ENCODE peak calls at places on chromosomes 12 and 14, in six cellular contexts. One of them, this sample, is unnamed.

GRCh38 chr14:69049675-69050074 is 70.6 kb upstream of the ACTN1 start:
- ATAC-seq in K562: no peak
- ATAC-seq in A549: no peak
- ATAC-seq in HepG2: no peak
- ATAC-seq in GM12878: no peak
- ATAC-seq in upper lobe of left lung: no peak
- ATAC-seq in this sample: peak; percentile 68

GRCh38 chr12:4282892-4283511 is 9.4 kb downstream of the CCND2 start:
- ATAC-seq in K562: no peak
- ATAC-seq in A549: no peak
- ATAC-seq in HepG2: no peak
- ATAC-seq in GM12878: peak; percentile 8
- ATAC-seq in upper lobe of left lung: no peak
- ATAC-seq in this sample: no peak

GRCh38 chr14:21917699-21918436 is 244.2 kb upstream of the OR4E1 start:
- ATAC-seq in K562: peak; percentile 45
- ATAC-seq in A549: peak; percentile 85
- ATAC-seq in HepG2: peak; percentile 83
- ATAC-seq in GM12878: peak; percentile 87
- ATAC-seq in upper lobe of left lung: no peak
- ATAC-seq in this sample: no peak

GRCh38 chr12:10361622-10362021 is 28.2 kb downstream of the KLRK1 start:
- ATAC-seq in K562: no peak
- ATAC-seq in A549: no peak
- ATAC-seq in HepG2: no peak
- ATAC-seq in GM12878: no peak
- ATAC-seq in upper lobe of left lung: no peak
- ATAC-seq in this sample: no peak

GRCh38 chr12:132154941-132155770 is 10.9 kb downstream of the NOC4L start:
- ATAC-seq in K562: no peak
- ATAC-seq in A549: no peak
- ATAC-seq in HepG2: peak; percentile 6
- ATAC-seq in GM12878: no peak
- ATAC-seq in upper lobe of left lung: no peak
- ATAC-seq in this sample: no peak

GRCh38 chr14:88535149-88535548 is 19.7 kb downstream of the PTPN21 start:
- ATAC-seq in K562: peak; percentile 61
- ATAC-seq in A549: peak; percentile 79
- ATAC-seq in HepG2: peak; percentile 100
- ATAC-seq in GM12878: peak; percentile 72
- ATAC-seq in upper lobe of left lung: peak; percentile 84
- ATAC-seq in this sample: no peak

GRCh38 chr12:117005417-117006046 is 93.7 kb downstream of the TESC start:
- ATAC-seq in K562: peak; percentile 92
- ATAC-seq in A549: no peak
- ATAC-seq in HepG2: no peak
- ATAC-seq in GM12878: no peak
- ATAC-seq in upper lobe of left lung: no peak
- ATAC-seq in this sample: no peak

GRCh38 chr12:94545937-94546771 is 86.5 kb upstream of the CEP83 start:
- ATAC-seq in K562: peak; percentile 92
- ATAC-seq in A549: peak; percentile 98
- ATAC-seq in HepG2: peak; percentile 97
- ATAC-seq in GM12878: peak; percentile 98
- ATAC-seq in upper lobe of left lung: peak; percentile 85
- ATAC-seq in this sample: peak; percentile 85

GRCh38 chr12:52091869-52092268 is 12.4 kb downstream of the SMIM41 start:
- ATAC-seq in K562: no peak
- ATAC-seq in A549: no peak
- ATAC-seq in HepG2: no peak
- ATAC-seq in GM12878: no peak
- ATAC-seq in upper lobe of left lung: no peak
- ATAC-seq in this sample: no peak

GRCh38 chr12:104856548-104856947 is 101.5 kb downstream of the SLC41A2 start:
- ATAC-seq in K562: no peak
- ATAC-seq in A549: no peak
- ATAC-seq in HepG2: no peak
- ATAC-seq in GM12878: no peak
- ATAC-seq in upper lobe of left lung: no peak
- ATAC-seq in this sample: no peak

GRCh38 chr12:104852102-104852501 is 106.0 kb downstream of the SLC41A2 start:
- ATAC-seq in K562: no peak
- ATAC-seq in A549: no peak
- ATAC-seq in HepG2: no peak
- ATAC-seq in GM12878: no peak
- ATAC-seq in upper lobe of left lung: no peak
- ATAC-seq in this sample: no peak

GRCh38 chr12:104858611-104859010 is 99.5 kb downstream of the SLC41A2 start:
- ATAC-seq in K562: no peak
- ATAC-seq in A549: no peak
- ATAC-seq in HepG2: no peak
- ATAC-seq in GM12878: no peak
- ATAC-seq in upper lobe of left lung: no peak
- ATAC-seq in this sample: no peak

GRCh38 chr12:104852904-104853303 is 105.2 kb downstream of the SLC41A2 start:
- ATAC-seq in K562: no peak
- ATAC-seq in A549: no peak
- ATAC-seq in HepG2: no peak
- ATAC-seq in GM12878: no peak
- ATAC-seq in upper lobe of left lung: no peak
- ATAC-seq in this sample: no peak

DNA sequence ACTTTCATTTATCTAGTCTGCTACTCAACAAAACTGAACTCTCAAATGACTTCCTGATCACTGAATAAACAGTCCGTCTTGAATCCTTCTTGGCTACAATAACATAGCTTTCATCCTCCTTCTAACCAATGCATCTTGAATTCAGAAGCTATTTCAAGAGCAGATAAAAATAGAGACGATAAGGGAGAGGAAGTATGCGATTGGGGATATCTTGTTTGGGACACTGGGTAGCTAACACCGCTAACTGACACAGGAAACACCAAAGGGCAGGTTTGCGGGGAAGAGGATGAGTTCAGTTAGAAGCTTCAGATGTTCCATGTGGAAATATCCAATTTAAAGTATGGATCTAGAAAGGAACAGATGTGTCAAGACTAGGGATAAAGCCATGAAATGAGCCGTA is 102.5 kb downstream of the SLC41A2 start:
- ATAC-seq in K562: no peak
- ATAC-seq in A549: no peak
- ATAC-seq in HepG2: no peak
- ATAC-seq in GM12878: no peak
- ATAC-seq in upper lobe of left lung: no peak
- ATAC-seq in this sample: no peak
- H3K4me3 ChIP-seq in K562: no peak overlapping the region
- H3K4me3 ChIP-seq in A549: no peak overlapping the region
- H3K4me3 ChIP-seq in HepG2: no peak overlapping the region
- H3K4me3 ChIP-seq in GM12878: no peak overlapping the region
- H3K4me3 ChIP-seq in upper lobe of left lung: no peak overlapping the region
- H3K4me3 ChIP-seq in this sample: no peak overlapping the region

DNA sequence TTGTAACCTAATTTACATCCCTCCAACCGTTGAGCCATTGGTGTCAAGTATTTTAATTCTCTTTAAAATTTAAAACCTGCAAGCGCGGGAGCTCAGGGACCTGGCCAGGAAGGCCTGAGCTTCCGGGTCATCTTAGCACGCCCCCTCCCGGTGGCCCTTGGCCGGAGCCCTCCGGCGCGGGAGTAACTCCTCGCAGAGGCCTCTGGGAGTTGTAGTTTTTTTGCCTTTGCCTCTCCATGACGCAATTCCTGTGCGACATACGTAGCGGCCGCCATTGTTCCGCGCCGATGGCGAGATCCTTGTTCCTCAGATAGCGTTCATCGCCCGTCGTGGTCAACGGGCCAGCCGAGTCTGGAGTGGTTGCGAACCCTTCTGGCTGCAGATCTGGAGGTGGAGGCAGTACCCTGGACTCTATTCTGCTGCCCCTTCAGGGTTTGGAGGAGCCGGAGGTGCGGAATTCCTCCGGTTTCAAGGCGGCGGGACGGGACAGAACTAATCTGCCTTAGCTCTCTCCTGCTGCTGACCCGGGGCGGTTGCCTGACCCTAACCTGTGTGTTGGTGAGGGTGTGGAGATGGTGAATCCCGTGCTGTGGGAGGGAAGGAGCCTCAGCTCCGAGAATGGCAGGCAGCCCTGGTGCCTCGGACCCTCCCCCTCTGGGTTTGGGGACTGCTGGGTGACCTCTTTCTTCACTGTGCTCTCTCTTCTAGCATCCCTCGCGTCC is at the start of gene ZNF268:
- ATAC-seq in K562: peak; percentile 99
- ATAC-seq in A549: peak; percentile 98
- ATAC-seq in HepG2: peak; percentile 97
- ATAC-seq in GM12878: peak; percentile 98
- ATAC-seq in upper lobe of left lung: peak; percentile 95
- ATAC-seq in this sample: peak; percentile 97
- TF ChIP-seq EP300 in K562: peak; percentile 54
- TF ChIP-seq EP300 in A549: no peak
- TF ChIP-seq EP300 in HepG2: no peak
- TF ChIP-seq EP300 in GM12878: no peak
- TF ChIP-seq EP300 in upper lobe of left lung: no peak
- TF ChIP-seq EP300 in this sample: no peak

GRCh38 chr12:27013606-27014084 is 539 bp downstream of the TM7SF3 start:
- ATAC-seq in K562: peak; percentile 59
- ATAC-seq in A549: peak; percentile 72
- ATAC-seq in HepG2: peak; percentile 46
- ATAC-seq in GM12878: peak; percentile 31
- ATAC-seq in upper lobe of left lung: peak; percentile 25
- ATAC-seq in this sample: peak; percentile 13

GRCh38 chr12:27014859-27015729 is 910 bp upstream of the TM7SF3 start:
- ATAC-seq in K562: peak; percentile 1
- ATAC-seq in A549: peak; percentile 12
- ATAC-seq in HepG2: peak; percentile 22
- ATAC-seq in GM12878: no peak
- ATAC-seq in upper lobe of left lung: no peak
- ATAC-seq in this sample: no peak

GRCh38 chr12:27014085-27014858 is at the start of gene TM7SF3:
- ATAC-seq in K562: peak; percentile 88
- ATAC-seq in A549: peak; percentile 90
- ATAC-seq in HepG2: peak; percentile 91
- ATAC-seq in GM12878: peak; percentile 80
- ATAC-seq in upper lobe of left lung: peak; percentile 96
- ATAC-seq in this sample: peak; percentile 96

GRCh38 chr12:27012239-27012981 is 1.8 kb downstream of the TM7SF3 start:
- ATAC-seq in K562: no peak
- ATAC-seq in A549: no peak
- ATAC-seq in HepG2: peak; percentile 3
- ATAC-seq in GM12878: no peak
- ATAC-seq in upper lobe of left lung: no peak
- ATAC-seq in this sample: no peak

GRCh38 chr12:27012982-27013255 is 1.3 kb downstream of the TM7SF3 start:
- ATAC-seq in K562: no peak
- ATAC-seq in A549: no peak
- ATAC-seq in HepG2: no peak
- ATAC-seq in GM12878: no peak
- ATAC-seq in upper lobe of left lung: no peak
- ATAC-seq in this sample: no peak
- H3K4me3 ChIP-seq in K562: no peak overlapping the region
- H3K4me3 ChIP-seq in A549: peak overlapping the region; percentile 73
- H3K4me3 ChIP-seq in HepG2: peak overlapping the region; percentile 77
- H3K4me3 ChIP-seq in GM12878: peak overlapping the region; percentile 78
- H3K4me3 ChIP-seq in upper lobe of left lung: no peak overlapping the region
- H3K4me3 ChIP-seq in this sample: peak overlapping the region; percentile 90

GRCh38 chr12:104672096-104672445 is 215.3 kb downstream of the CHST11 start:
- ATAC-seq in K562: no peak
- ATAC-seq in A549: peak; percentile 71
- ATAC-seq in HepG2: no peak
- ATAC-seq in GM12878: no peak
- ATAC-seq in upper lobe of left lung: peak; percentile 1
- ATAC-seq in this sample: no peak

GRCh38 chr12:104672501-104673265 is 215.9 kb downstream of the CHST11 start:
- ATAC-seq in K562: no peak
- ATAC-seq in A549: peak; percentile 38
- ATAC-seq in HepG2: no peak
- ATAC-seq in GM12878: no peak
- ATAC-seq in upper lobe of left lung: no peak
- ATAC-seq in this sample: no peak

GRCh38 chr12:104669851-104670337 is 213.1 kb downstream of the CHST11 start:
- ATAC-seq in K562: no peak
- ATAC-seq in A549: peak; percentile 3
- ATAC-seq in HepG2: no peak
- ATAC-seq in GM12878: peak; percentile 74
- ATAC-seq in upper lobe of left lung: peak; percentile 27
- ATAC-seq in this sample: no peak

GRCh38 chr12:104670439-104671406 is 214.0 kb downstream of the CHST11 start:
- ATAC-seq in K562: peak; percentile 56
- ATAC-seq in A549: peak; percentile 66
- ATAC-seq in HepG2: no peak
- ATAC-seq in GM12878: peak; percentile 18
- ATAC-seq in upper lobe of left lung: peak; percentile 4
- ATAC-seq in this sample: no peak

DNA sequence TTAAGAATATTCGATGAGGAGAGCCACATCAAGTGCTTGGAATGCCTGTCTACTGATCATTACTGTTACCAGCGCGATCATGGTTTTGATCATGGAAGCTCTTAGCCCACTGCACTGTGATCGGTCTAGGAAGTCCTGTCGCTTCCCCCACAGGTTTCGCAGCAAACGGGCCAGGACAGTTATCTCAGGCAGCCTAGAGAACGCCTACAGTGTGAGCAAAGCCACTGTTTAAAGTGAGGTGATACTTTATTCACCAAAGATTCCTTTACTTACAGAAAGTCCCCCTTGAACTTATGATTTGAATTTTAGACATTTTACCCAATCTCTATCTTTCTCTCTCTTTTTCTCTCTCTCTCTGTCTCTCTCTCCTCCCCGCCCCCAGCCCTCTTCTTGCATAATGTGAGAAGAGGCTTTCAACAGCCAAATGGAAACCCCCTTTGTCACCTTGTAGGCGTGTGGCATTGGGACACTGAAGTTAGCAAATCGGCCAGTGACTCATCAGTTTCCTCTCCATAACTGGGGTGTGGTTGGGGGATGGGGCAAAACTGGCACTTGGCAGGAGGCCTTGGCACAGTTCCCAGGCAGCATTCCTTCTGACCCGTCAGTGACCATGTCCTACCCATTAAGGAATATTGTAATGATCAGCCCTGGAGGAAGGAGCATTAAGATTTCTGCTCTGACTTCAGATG is 214.8 kb downstream of the CHST11 start:
- ATAC-seq in K562: peak; percentile 71
- ATAC-seq in A549: peak; percentile 73
- ATAC-seq in HepG2: no peak
- ATAC-seq in GM12878: peak; percentile 86
- ATAC-seq in upper lobe of left lung: peak; percentile 80
- ATAC-seq in this sample: peak; percentile 77
- TF ChIP-seq EP300 in K562: peak; percentile 27
- TF ChIP-seq EP300 in A549: peak; percentile 91
- TF ChIP-seq EP300 in HepG2: no peak
- TF ChIP-seq EP300 in GM12878: peak; percentile 95
- TF ChIP-seq EP300 in upper lobe of left lung: peak; percentile 99
- TF ChIP-seq EP300 in this sample: no peak

This sample was measured in gastroesophageal sphincter.